ENCODE peak calls at places on chromosomes 16 and 17, in four cellular contexts. P is mucosa of gallbladder, W is SK-MEL-5, I is breast epithelium. Y is an unnamed sample.

GRCh38 chr17:10197362-10197720 is 1.1 kb downstream of the GAS7 start:
- DNase-seq in P (no peak), W (no peak), I (no peak), Y (no peak)

GRCh38 chr16:5108505-5109158 is 11.0 kb upstream of the EEF2KMT start:
- DNase-seq in P (no peak), W (no peak), I (no peak), Y (peak)

GRCh38 chr17:31788956-31789355 is 70.1 kb downstream of the COPRS start:
- DNase-seq in P (no peak), W (no peak), I (no peak), Y (no peak)

GRCh38 chr16:26911436-26911835 is 155.3 kb upstream of the C16orf82 start:
- DNase-seq in P (no peak), W (no peak), I (no peak), Y (no peak)

GRCh38 chr16:81170824-81171223 is 67.7 kb upstream of the BCO1 start:
- DNase-seq in P (no peak), W (no peak), I (no peak), Y (no peak)

GRCh38 chr17:8924595-8924994 is 40.9 kb downstream of the PIK3R5 start:
- DNase-seq in P (no peak), W (no peak), I (no peak), Y (no peak)

GRCh38 chr16:59604331-59604730 is 870.2 kb upstream of the GOT2 start:
- DNase-seq in P (no peak), W (no peak), I (no peak), Y (no peak)

GRCh38 chr16:67177743-67178699 is 5.7 kb downstream of the MATCAP1 start:
- DNase-seq in P (peak), W (peak), I (peak), Y (peak)

GRCh38 chr17:30363715-30364202 is 15.0 kb upstream of the CPD start:
- DNase-seq in P (peak), W (no peak), I (no peak), Y (peak)

GRCh38 chr17:3843935-3844516 is 2.0 kb downstream of the NCBP3 start:
- DNase-seq in P (no peak), W (peak), I (no peak), Y (no peak)